ENCODE peak calls at places on chromosome 6, in nine cellular contexts. K is HFFc6; Y is brain microvascular endothelial cell; J is NCI-H146; M is NCI-H2107; H is activated CD4-positive, alpha-beta T cell treated with anti-CD3 and anti-CD28 coated beads, Interleukin-2, amount 50 U/mL, for 1 hour; D is GOT3; X is T-helper 2 cell; G is endodermal cell. O is an unnamed sample.

GRCh38 chr6:110446405-110446804 is 30.0 kb downstream of the SLC22A16 start:
- DNase-seq in K (no peak), Y (no peak), J (no peak), M (no peak), H (no peak), D (no peak), X (peak), G (no peak), O (no peak)

GRCh38 chr6:40302856-40303449 is 284.2 kb downstream of the LRFN2 start:
- DNase-seq in K (no peak), Y (no peak), J (no peak), M (no peak), H (no peak), D (no peak), X (no peak), G (no peak), O (no peak)

GRCh38 chr6:105326838-105327745 is 75.8 kb downstream of the PREP start:
- DNase-seq in K (peak), Y (peak), J (peak), M (no peak), H (no peak), D (no peak), X (no peak), G (no peak), O (peak)

GRCh38 chr6:7166410-7167293 is 58.9 kb downstream of the RREB1 start:
- DNase-seq in K (no peak), Y (peak), J (no peak), M (no peak), H (no peak), D (no peak), X (no peak), G (peak), O (peak)

GRCh38 chr6:169169375-169169774 is 84.3 kb downstream of the THBS2 start:
- DNase-seq in K (no peak), Y (no peak), J (no peak), M (no peak), H (no peak), D (no peak), X (no peak), G (no peak), O (no peak)

GRCh38 chr6:105041880-105042279 is 85.0 kb downstream of the LIN28B start:
- DNase-seq in K (no peak), Y (no peak), J (no peak), M (no peak), H (no peak), D (no peak), X (no peak), G (no peak), O (no peak)

GRCh38 chr6:79605968-79606764 is 25.0 kb upstream of the SH3BGRL2 start:
- DNase-seq in K (no peak), Y (no peak), J (no peak), M (no peak), H (no peak), D (no peak), X (no peak), G (peak), O (no peak)

GRCh38 chr6:36621371-36621855 is 27.3 kb downstream of the SRSF3 start:
- DNase-seq in K (no peak), Y (no peak), J (no peak), M (no peak), H (no peak), D (no peak), X (no peak), G (no peak), O (no peak)

GRCh38 chr6:48184644-48185043 is 73.6 kb upstream of the PTCHD4 start:
- DNase-seq in K (no peak), Y (no peak), J (peak), M (no peak), H (no peak), D (no peak), X (no peak), G (no peak), O (no peak)

GRCh38 chr6:22236626-22237414 is 60.0 kb downstream of the PRL start:
- DNase-seq in K (peak), Y (peak), J (no peak), M (no peak), H (no peak), D (no peak), X (no peak), G (no peak), O (peak)

GRCh38 chr6:56570434-56571359 is 72.0 kb downstream of the DST start:
- DNase-seq in K (peak), Y (no peak), J (peak), M (no peak), H (no peak), D (no peak), X (peak), G (no peak), O (peak)

GRCh38 chr6:39452306-39452705 is 129.8 kb upstream of the KCNK16 start:
- DNase-seq in K (no peak), Y (peak), J (no peak), M (no peak), H (no peak), D (no peak), X (no peak), G (no peak), O (peak)

GRCh38 chr6:142842423-142843261 is 102.3 kb downstream of the HIVEP2 start:
- DNase-seq in K (peak), Y (peak), J (no peak), M (no peak), H (no peak), D (no peak), X (peak), G (no peak), O (peak)

GRCh38 chr6:163705923-163706322 is 291.4 kb downstream of the QKI start:
- DNase-seq in K (no peak), Y (no peak), J (no peak), M (no peak), H (no peak), D (no peak), X (no peak), G (no peak), O (no peak)

GRCh38 chr6:169641461-169642085 is 60.3 kb downstream of the WDR27 start:
- DNase-seq in K (no peak), Y (no peak), J (no peak), M (no peak), H (no peak), D (no peak), X (no peak), G (no peak), O (no peak)

GRCh38 chr6:35485402-35485877 is 11.4 kb downstream of the TEAD3 start:
- DNase-seq in K (no peak), Y (no peak), J (no peak), M (no peak), H (no peak), D (no peak), X (no peak), G (peak), O (no peak)

GRCh38 chr6:170063851-170064617 is 226.8 kb downstream of the DLL1 start:
- DNase-seq in K (no peak), Y (no peak), J (no peak), M (no peak), H (no peak), D (no peak), X (no peak), G (peak), O (no peak)

GRCh38 chr6:4944325-4944724 is 59.5 kb downstream of the RPP40 start:
- DNase-seq in K (no peak), Y (no peak), J (no peak), M (no peak), H (no peak), D (no peak), X (no peak), G (no peak), O (no peak)

GRCh38 chr6:21612067-21612745 is 18.7 kb downstream of the SOX4 start:
- DNase-seq in K (no peak), Y (no peak), J (peak), M (no peak), H (no peak), D (no peak), X (no peak), G (no peak), O (no peak)

GRCh38 chr6:13292774-13293173 is 35.6 kb downstream of the TBC1D7 start:
- DNase-seq in K (no peak), Y (no peak), J (no peak), M (no peak), H (no peak), D (no peak), X (no peak), G (peak), O (no peak)

O was measured in RCC 7860.